ENCODE peak calls at places on chromosomes 11 and 22, in eight cellular contexts. H, X, B, M, V, N, T and R are unnamed samples.

GRCh38 chr11:2668876-2669275 is 30.9 kb downstream of the KCNQ1OT1 start:
- DNase-seq in X (no peak), H (peak; percentile 21), N (peak; percentile 18), T (no peak), B (no peak), M (no peak), V (peak; percentile 8), R (no peak)

GRCh38 chr11:22343411-22344032 is 5.3 kb downstream of the SLC17A6 start:
- DNase-seq in H (no peak), B (no peak), V (no peak), N (no peak), X (no peak), T (no peak), M (no peak), R (no peak)

GRCh38 chr22:39090426-39091064 is 6.5 kb upstream of the APOBEC3H start:
- DNase-seq in X (peak; percentile 84), T (no peak), V (no peak), H (no peak), M (no peak), B (no peak), N (no peak), R (no peak)

GRCh38 chr11:119676461-119677020 is 52.5 kb downstream of the NECTIN1 start:
- DNase-seq in B (no peak), H (no peak), N (no peak), M (no peak), X (no peak), T (no peak), V (no peak), R (peak; percentile 14)

GRCh38 chr11:95108671-95109551 is 19.3 kb downstream of the ENDOD1 start:
- DNase-seq in T (no peak), N (no peak), H (no peak), B (no peak), V (no peak), M (no peak), X (no peak), R (peak; percentile 83)

GRCh38 chr11:119405986-119406385 is 17.0 kb downstream of the THY1 start:
- DNase-seq in N (no peak), T (no peak), B (no peak), X (no peak), H (no peak), V (no peak), M (no peak), R (no peak)

GRCh38 chr11:113272927-113273615 is 41.3 kb upstream of the TTC12 start:
- DNase-seq in H (no peak), M (no peak), B (no peak), X (no peak), V (no peak), T (no peak), N (no peak), R (no peak)

GRCh38 chr22:28141614-28142013 is 222.6 kb upstream of the PITPNB start:
- DNase-seq in B (no peak), M (no peak), V (no peak), H (no peak), T (no peak), N (no peak), X (no peak), R (peak; percentile 77)

GRCh38 chr11:47204633-47204989 is 10.2 kb upstream of the DDB2 start:
- DNase-seq in X (no peak), B (no peak), M (no peak), N (no peak), V (no peak), T (no peak), H (no peak), R (peak; percentile 42)

GRCh38 chr11:131278472-131278871 is 91.9 kb upstream of the NTM start:
- DNase-seq in B (peak; percentile 42), N (no peak), X (no peak), H (no peak), T (no peak), M (peak; percentile 56), V (no peak), R (no peak)

GRCh38 chr22:23243006-23243573 is 62.8 kb downstream of the BCR start:
- DNase-seq in B (no peak), H (no peak), M (no peak), T (no peak), N (no peak), X (peak; percentile 64), V (no peak), R (no peak)

GRCh38 chr11:128283445-128283844 is 303.9 kb downstream of the ETS1 start:
- DNase-seq in X (no peak), T (no peak), B (no peak), M (no peak), V (no peak), N (no peak), H (no peak), R (peak; percentile 17)

GRCh38 chr22:50206599-50206998 is 5.8 kb downstream of the SELENOO start:
- DNase-seq in T (no peak), N (no peak), B (no peak), H (no peak), V (no peak), X (no peak), M (no peak), R (peak; percentile 87)

GRCh38 chr11:84981296-84981695 is 645.8 kb downstream of the DLG2 start:
- DNase-seq in X (no peak), V (no peak), N (no peak), T (no peak), H (no peak), B (no peak), M (no peak), R (no peak)

GRCh38 chr11:62484352-62484751 is 62.3 kb downstream of the AHNAK start:
- DNase-seq in N (no peak), T (no peak), M (no peak), V (no peak), H (no peak), B (no peak), X (no peak), R (no peak)

GRCh38 chr11:7706377-7706776 is at the start of gene OVCH2:
- DNase-seq in M (no peak), H (no peak), N (no peak), B (no peak), T (no peak), X (no peak), V (no peak), R (no peak)

GRCh38 chr11:72743321-72744221 is 8.6 kb downstream of the ARAP1 start:
- DNase-seq in M (no peak), V (no peak), T (no peak), X (peak; percentile 3), N (no peak), H (no peak), B (no peak), R (no peak)